ENCODE peak calls at places on chromosomes 1 and 21, in eight cellular contexts. W, J, O, K, M, H, L and X are unnamed samples.

GRCh38 chr1:44947060-44947773 is 39.2 kb downstream of the EIF2B3 start:
- DNase-seq in O (peak; percentile 77), L (no peak), K (peak; percentile 72), M (peak; percentile 84), W (no peak), J (no peak), H (no peak), X (no peak)

GRCh38 chr1:169060906-169061683 is 45.4 kb upstream of the ATP1B1 start:
- DNase-seq in O (no peak), L (no peak), H (no peak), K (no peak), M (no peak), W (no peak), J (no peak), X (no peak)

GRCh38 chr1:209106237-209106741 is 477.2 kb upstream of the CAMK1G start:
- DNase-seq in H (no peak), J (no peak), W (no peak), L (no peak), K (peak; percentile 34), M (peak; percentile 53), O (peak; percentile 70), X (no peak)

GRCh38 chr1:181643631-181644030 is 160.3 kb downstream of the CACNA1E start:
- DNase-seq in H (peak; percentile 28), M (no peak), J (no peak), O (no peak), W (no peak), L (no peak), K (no peak), X (no peak)

GRCh38 chr1:40868051-40868723 is 6.0 kb upstream of the CITED4 start:
- DNase-seq in J (no peak), H (no peak), O (peak; percentile 82), L (no peak), K (peak; percentile 81), W (no peak), M (peak; percentile 59), X (peak; percentile 39)

GRCh38 chr1:36663772-36664430 is 181.2 kb upstream of the CSF3R start:
- DNase-seq in H (no peak), K (no peak), L (no peak), O (no peak), M (no peak), J (no peak), W (no peak), X (no peak)

GRCh38 chr21:36929622-36930021 is 36.8 kb downstream of the HLCS start:
- DNase-seq in J (no peak), K (peak; percentile 21), W (no peak), H (no peak), O (peak; percentile 49), M (no peak), L (no peak), X (no peak)

GRCh38 chr1:188429385-188429784 is 1600.6 kb downstream of the PLA2G4A start:
- DNase-seq in J (no peak), H (no peak), O (peak; percentile 52), L (no peak), M (peak; percentile 54), W (no peak), K (no peak), X (no peak)

GRCh38 chr21:35637431-35637830 is 422.9 kb downstream of the SETD4 start:
- DNase-seq in J (no peak), W (no peak), H (no peak), K (peak; percentile 94), L (no peak), M (peak; percentile 66), O (peak; percentile 85), X (no peak)

GRCh38 chr1:246537441-246537840 is 28.6 kb downstream of the TFB2M start:
- DNase-seq in O (no peak), J (no peak), K (no peak), M (no peak), W (no peak), L (no peak), H (no peak), X (no peak)

GRCh38 chr21:17585875-17586450 is 26.7 kb downstream of the BTG3 start:
- DNase-seq in O (peak; percentile 66), W (no peak), H (peak; percentile 18), J (peak; percentile 42), K (peak; percentile 70), L (no peak), M (peak; percentile 79), X (peak; percentile 22)

GRCh38 chr1:44464361-44464760 is 59.3 kb downstream of the RNF220 start:
- DNase-seq in J (no peak), K (peak; percentile 15), M (no peak), W (no peak), L (no peak), O (no peak), H (no peak), X (no peak)

GRCh38 chr1:58858344-58858673 is 74.5 kb upstream of the JUN start:
- DNase-seq in J (no peak), W (no peak), L (no peak), M (no peak), H (no peak), K (no peak), O (no peak), X (no peak)

GRCh38 chr1:76501576-76502219 is 365.6 kb upstream of the ST6GALNAC5 start:
- DNase-seq in M (no peak), J (no peak), K (no peak), H (no peak), O (no peak), L (no peak), W (no peak), X (no peak)

GRCh38 chr1:151661728-151662127 is 49.9 kb downstream of the SNX27 start:
- DNase-seq in W (no peak), K (no peak), M (no peak), J (no peak), O (no peak), L (no peak), H (no peak), X (no peak)

GRCh38 chr1:82321794-82322193 is 521.1 kb downstream of the ADGRL2 start:
- DNase-seq in L (no peak), H (no peak), W (no peak), O (peak; percentile 50), K (no peak), M (no peak), J (no peak), X (no peak)

GRCh38 chr1:170623171-170623570 is 40.8 kb upstream of the PRRX1 start:
- DNase-seq in M (peak; percentile 82), L (no peak), W (no peak), K (peak; percentile 98), O (peak; percentile 97), H (no peak), J (peak; percentile 16), X (no peak)

GRCh38 chr1:150558761-150559626 is 9.8 kb downstream of the ADAMTSL4 start:
- DNase-seq in H (no peak), K (peak; percentile 67), J (no peak), O (peak; percentile 25), M (no peak), L (no peak), W (peak; percentile 89), X (no peak)

GRCh38 chr1:10622896-10623295 is 148.1 kb downstream of the PEX14 start:
- DNase-seq in K (no peak), J (no peak), H (no peak), O (no peak), L (no peak), M (no peak), W (peak; percentile 17), X (no peak)

GRCh38 chr1:229381234-229381633 is 38.4 kb upstream of the CCSAP start:
- DNase-seq in K (no peak), O (no peak), M (no peak), H (no peak), W (no peak), L (no peak), J (no peak), X (no peak)

GRCh38 chr1:119653839-119654170 is 5.7 kb upstream of the ZNF697 start:
- DNase-seq in L (no peak), W (no peak), O (peak; percentile 60), J (no peak), H (no peak), K (peak; percentile 57), M (peak; percentile 44), X (no peak)

GRCh38 chr1:152167835-152168534 is 9.0 kb upstream of the RPTN start:
- DNase-seq in L (no peak), J (peak; percentile 78), K (peak; percentile 93), O (peak; percentile 81), W (no peak), M (peak; percentile 47), H (no peak), X (peak; percentile 58)

GRCh38 chr1:64265141-64265540 is 61.7 kb downstream of the UBE2U start:
- DNase-seq in W (no peak), K (no peak), J (no peak), L (no peak), H (no peak), M (no peak), O (peak; percentile 35), X (no peak)

GRCh38 chr21:46119565-46120271 is 21.8 kb downstream of the COL6A2 start:
- DNase-seq in W (peak; percentile 50), J (no peak), M (no peak), O (no peak), H (no peak), L (peak; percentile 34), K (peak; percentile 5), X (no peak)

GRCh38 chr21:33801424-33802405 is 113.9 kb downstream of the ATP5PO start:
- DNase-seq in M (peak; percentile 43), L (no peak), O (peak; percentile 85), J (peak; percentile 44), K (peak; percentile 63), W (no peak), H (no peak), X (peak; percentile 54)

DNA sequence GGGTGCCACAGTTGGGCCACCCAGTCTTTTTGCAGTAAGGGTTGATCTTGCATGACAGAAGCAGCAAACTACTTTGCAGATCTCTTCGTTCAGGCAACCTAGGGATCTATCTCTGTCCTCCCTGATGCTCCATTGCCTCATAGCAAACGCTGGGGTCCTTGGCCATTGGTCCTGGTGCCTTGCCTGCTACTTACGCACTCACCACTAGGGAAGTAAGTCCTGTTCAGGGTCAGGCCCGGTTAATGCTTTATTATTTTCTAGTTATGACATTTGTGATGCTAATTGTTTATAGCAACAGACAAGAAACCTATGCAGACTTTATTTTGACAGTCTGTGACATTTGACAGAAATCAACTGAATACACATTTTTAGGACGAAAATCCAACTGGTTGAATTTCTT is 326.5 kb upstream of the FMN2 start:
- DNase-seq in L (no peak), W (no peak), M (no peak), J (no peak), K (no peak), O (no peak), H (no peak), X (no peak)
- TF ChIP-seq CTCF in L (peak; percentile 12), W (no peak), M (no peak), J (no peak), K (no peak), O (no peak), H (no peak), X (no peak)

GRCh38 chr1:154208677-154209390 is 2.7 kb upstream of the CFAP141 start:
- DNase-seq in W (no peak), M (no peak), L (no peak), J (no peak), H (no peak), K (no peak), O (no peak), X (no peak)
- TF ChIP-seq CTCF in W (no peak), M (no peak), L (no peak), J (no peak), H (no peak), K (no peak), O (no peak), X (no peak)

GRCh38 chr1:24849653-24850295 is 80.3 kb downstream of the RUNX3 start:
- DNase-seq in M (peak; percentile 49), O (peak; percentile 35), K (peak; percentile 35), J (no peak), W (no peak), H (peak; percentile 29), L (no peak), X (peak; percentile 32)
- TF ChIP-seq CTCF in M (peak; percentile 21), O (peak; percentile 9), K (no peak), J (peak; percentile 29), W (peak; percentile 31), H (peak; percentile 70), L (no peak), X (no peak)

GRCh38 chr1:183272390-183272801 is 86.3 kb downstream of the LAMC2 start:
- DNase-seq in L (no peak), J (no peak), O (peak; percentile 95), W (peak; percentile 45), K (peak; percentile 91), M (peak; percentile 77), H (no peak), X (no peak)
- TF ChIP-seq CTCF in L (no peak), J (no peak), O (no peak), W (no peak), K (no peak), M (no peak), H (no peak), X (no peak)